ENCODE peak calls at places on chromosomes 4 and X, in seven cellular contexts. One of them, this sample, is unnamed.

GRCh38 chr4:39855909-39856512 is 121.7 kb downstream of the PDS5A start:
- DNase-seq in neural crest cell: no peak
- DNase-seq in astrocyte of the cerebellum: no peak
- DNase-seq in WTC11: no peak
- DNase-seq in hepatocyte: no peak
- DNase-seq in foreskin fibroblast: peak; percentile 37
- DNase-seq in endothelial cell: no peak
- DNase-seq in this sample: no peak

GRCh38 chr4:183182873-183183725 is 84.0 kb downstream of the WWC2 start:
- DNase-seq in neural crest cell: no peak
- DNase-seq in hepatocyte: peak; percentile 73
- DNase-seq in foreskin fibroblast: peak; percentile 87
- DNase-seq in astrocyte of the cerebellum: peak; percentile 72
- DNase-seq in WTC11: peak; percentile 76
- DNase-seq in endothelial cell: peak; percentile 50
- DNase-seq in this sample: peak; percentile 22

GRCh38 chr4:131427000-131427399 is 1722.1 kb upstream of the PCDH10 start:
- DNase-seq in astrocyte of the cerebellum: no peak
- DNase-seq in foreskin fibroblast: no peak
- DNase-seq in hepatocyte: no peak
- DNase-seq in neural crest cell: no peak
- DNase-seq in endothelial cell: no peak
- DNase-seq in WTC11: no peak
- DNase-seq in this sample: no peak

GRCh38 chr4:176778063-176778462 is 14.7 kb downstream of the VEGFC start:
- DNase-seq in neural crest cell: no peak
- DNase-seq in astrocyte of the cerebellum: no peak
- DNase-seq in endothelial cell: no peak
- DNase-seq in hepatocyte: no peak
- DNase-seq in foreskin fibroblast: peak; percentile 87
- DNase-seq in WTC11: no peak
- DNase-seq in this sample: no peak

GRCh38 chrX:13398073-13398823 is 78.4 kb upstream of the ATXN3L start:
- DNase-seq in endothelial cell: no peak
- DNase-seq in WTC11: no peak
- DNase-seq in astrocyte of the cerebellum: peak; percentile 94
- DNase-seq in foreskin fibroblast: peak; percentile 96
- DNase-seq in neural crest cell: no peak
- DNase-seq in hepatocyte: peak; percentile 90
- DNase-seq in this sample: peak; percentile 98

GRCh38 chr4:156685308-156685707 is 286.3 kb downstream of the PDGFC start:
- DNase-seq in hepatocyte: no peak
- DNase-seq in WTC11: no peak
- DNase-seq in endothelial cell: no peak
- DNase-seq in astrocyte of the cerebellum: no peak
- DNase-seq in foreskin fibroblast: peak; percentile 37
- DNase-seq in neural crest cell: no peak
- DNase-seq in this sample: no peak

GRCh38 chr4:73676136-73676535 is 55.9 kb upstream of the RASSF6 start:
- DNase-seq in endothelial cell: no peak
- DNase-seq in astrocyte of the cerebellum: no peak
- DNase-seq in hepatocyte: no peak
- DNase-seq in WTC11: no peak
- DNase-seq in foreskin fibroblast: no peak
- DNase-seq in neural crest cell: no peak
- DNase-seq in this sample: no peak

GRCh38 chrX:39821011-39821708 is 276.6 kb downstream of the BCOR start:
- DNase-seq in WTC11: peak; percentile 48
- DNase-seq in astrocyte of the cerebellum: no peak
- DNase-seq in foreskin fibroblast: peak; percentile 60
- DNase-seq in hepatocyte: peak; percentile 73
- DNase-seq in neural crest cell: peak; percentile 16
- DNase-seq in endothelial cell: peak; percentile 19
- DNase-seq in this sample: no peak

GRCh38 chr4:25862411-25863346 is at the start of gene SEL1L3:
- DNase-seq in WTC11: peak; percentile 70
- DNase-seq in endothelial cell: peak; percentile 44
- DNase-seq in astrocyte of the cerebellum: no peak
- DNase-seq in hepatocyte: peak; percentile 82
- DNase-seq in foreskin fibroblast: no peak
- DNase-seq in neural crest cell: no peak
- DNase-seq in this sample: no peak

GRCh38 chr4:122890142-122890769 is 32.1 kb downstream of the NUDT6 start:
- DNase-seq in WTC11: no peak
- DNase-seq in foreskin fibroblast: no peak
- DNase-seq in neural crest cell: no peak
- DNase-seq in hepatocyte: no peak
- DNase-seq in endothelial cell: no peak
- DNase-seq in astrocyte of the cerebellum: no peak
- DNase-seq in this sample: no peak

GRCh38 chr4:40209401-40209800 is 12.6 kb downstream of the RHOH start:
- DNase-seq in WTC11: no peak
- DNase-seq in endothelial cell: no peak
- DNase-seq in neural crest cell: no peak
- DNase-seq in foreskin fibroblast: no peak
- DNase-seq in hepatocyte: no peak
- DNase-seq in astrocyte of the cerebellum: no peak
- DNase-seq in this sample: no peak

GRCh38 chr4:136203199-136203598 is 1329.1 kb downstream of the PCDH18 start:
- DNase-seq in astrocyte of the cerebellum: no peak
- DNase-seq in endothelial cell: no peak
- DNase-seq in WTC11: peak; percentile 26
- DNase-seq in hepatocyte: no peak
- DNase-seq in foreskin fibroblast: no peak
- DNase-seq in neural crest cell: no peak
- DNase-seq in this sample: no peak

GRCh38 chr4:147498031-147498700 is 17.3 kb downstream of the EDNRA start:
- DNase-seq in endothelial cell: no peak
- DNase-seq in astrocyte of the cerebellum: peak; percentile 83
- DNase-seq in WTC11: no peak
- DNase-seq in hepatocyte: no peak
- DNase-seq in foreskin fibroblast: peak; percentile 79
- DNase-seq in neural crest cell: no peak
- DNase-seq in this sample: no peak

GRCh38 chrX:19019996-19020395 is 36.1 kb upstream of the PHKA2 start:
- DNase-seq in endothelial cell: no peak
- DNase-seq in WTC11: no peak
- DNase-seq in neural crest cell: no peak
- DNase-seq in astrocyte of the cerebellum: peak; percentile 19
- DNase-seq in foreskin fibroblast: no peak
- DNase-seq in hepatocyte: no peak
- DNase-seq in this sample: no peak

GRCh38 chrX:155645180-155645579 is 32.4 kb upstream of the TMLHE start:
- DNase-seq in astrocyte of the cerebellum: no peak
- DNase-seq in hepatocyte: no peak
- DNase-seq in foreskin fibroblast: no peak
- DNase-seq in neural crest cell: no peak
- DNase-seq in endothelial cell: no peak
- DNase-seq in WTC11: no peak
- DNase-seq in this sample: no peak

GRCh38 chrX:33725556-33726232 is 406.4 kb downstream of the FAM47A start:
- DNase-seq in neural crest cell: peak; percentile 11
- DNase-seq in foreskin fibroblast: no peak
- DNase-seq in endothelial cell: peak; percentile 19
- DNase-seq in astrocyte of the cerebellum: no peak
- DNase-seq in WTC11: peak; percentile 17
- DNase-seq in hepatocyte: peak; percentile 74
- DNase-seq in this sample: no peak

GRCh38 chrX:77893713-77894112 is 1.5 kb downstream of the MAGT1 start:
- DNase-seq in hepatocyte: no peak
- DNase-seq in foreskin fibroblast: no peak
- DNase-seq in neural crest cell: no peak
- DNase-seq in astrocyte of the cerebellum: no peak
- DNase-seq in WTC11: no peak
- DNase-seq in endothelial cell: no peak
- DNase-seq in this sample: no peak

GRCh38 chr4:83219344-83219990 is 65.1 kb downstream of the COQ2 start:
- DNase-seq in WTC11: no peak
- DNase-seq in endothelial cell: no peak
- DNase-seq in foreskin fibroblast: peak; percentile 71
- DNase-seq in astrocyte of the cerebellum: no peak
- DNase-seq in hepatocyte: no peak
- DNase-seq in neural crest cell: no peak
- DNase-seq in this sample: no peak

GRCh38 chr4:94758141-94758699 is 465 bp downstream of the BMPR1B start:
- DNase-seq in neural crest cell: no peak
- DNase-seq in endothelial cell: peak; percentile 61
- DNase-seq in foreskin fibroblast: peak; percentile 58
- DNase-seq in hepatocyte: peak; percentile 54
- DNase-seq in astrocyte of the cerebellum: no peak
- DNase-seq in WTC11: peak; percentile 74
- DNase-seq in this sample: no peak

GRCh38 chrX:4277122-4277521 is 563.7 kb upstream of the PRKX start:
- DNase-seq in WTC11: no peak
- DNase-seq in astrocyte of the cerebellum: no peak
- DNase-seq in endothelial cell: no peak
- DNase-seq in foreskin fibroblast: no peak
- DNase-seq in hepatocyte: no peak
- DNase-seq in neural crest cell: no peak
- DNase-seq in this sample: no peak
- TF ChIP-seq CTCF in WTC11: no peak
- TF ChIP-seq CTCF in astrocyte of the cerebellum: no peak
- TF ChIP-seq CTCF in endothelial cell: no peak
- TF ChIP-seq CTCF in foreskin fibroblast: no peak
- TF ChIP-seq CTCF in hepatocyte: peak; percentile 12
- TF ChIP-seq CTCF in neural crest cell: peak; percentile 43
- TF ChIP-seq CTCF in this sample: no peak

GRCh38 chrX:131812847-131813825 is 210.0 kb upstream of the STK26 start:
- DNase-seq in hepatocyte: no peak
- DNase-seq in foreskin fibroblast: peak; percentile 51
- DNase-seq in neural crest cell: no peak
- DNase-seq in endothelial cell: no peak
- DNase-seq in astrocyte of the cerebellum: peak; percentile 57
- DNase-seq in WTC11: no peak
- DNase-seq in this sample: peak; percentile 80
- TF ChIP-seq CTCF in hepatocyte: no peak
- TF ChIP-seq CTCF in foreskin fibroblast: peak; percentile 19
- TF ChIP-seq CTCF in neural crest cell: no peak
- TF ChIP-seq CTCF in endothelial cell: no peak
- TF ChIP-seq CTCF in astrocyte of the cerebellum: peak; percentile 35
- TF ChIP-seq CTCF in WTC11: no peak
- TF ChIP-seq CTCF in this sample: peak; percentile 42

GRCh38 chr4:84677093-84677492 is 94.2 kb downstream of the CDS1 start:
- DNase-seq in WTC11: no peak
- DNase-seq in neural crest cell: no peak
- DNase-seq in astrocyte of the cerebellum: no peak
- DNase-seq in hepatocyte: no peak
- DNase-seq in foreskin fibroblast: no peak
- DNase-seq in endothelial cell: no peak
- DNase-seq in this sample: no peak

GRCh38 chr4:84669201-84669600 is 86.3 kb downstream of the CDS1 start:
- DNase-seq in WTC11: no peak
- DNase-seq in neural crest cell: no peak
- DNase-seq in astrocyte of the cerebellum: no peak
- DNase-seq in endothelial cell: no peak
- DNase-seq in foreskin fibroblast: no peak
- DNase-seq in hepatocyte: no peak
- DNase-seq in this sample: no peak

GRCh38 chr4:84672177-84672576 is 89.2 kb downstream of the CDS1 start:
- DNase-seq in hepatocyte: no peak
- DNase-seq in astrocyte of the cerebellum: no peak
- DNase-seq in endothelial cell: no peak
- DNase-seq in foreskin fibroblast: no peak
- DNase-seq in WTC11: no peak
- DNase-seq in neural crest cell: no peak
- DNase-seq in this sample: no peak

GRCh38 chr4:84677995-84678394 is 95.1 kb downstream of the CDS1 start:
- DNase-seq in foreskin fibroblast: no peak
- DNase-seq in astrocyte of the cerebellum: no peak
- DNase-seq in hepatocyte: no peak
- DNase-seq in neural crest cell: no peak
- DNase-seq in WTC11: no peak
- DNase-seq in endothelial cell: no peak
- DNase-seq in this sample: no peak

DNA sequence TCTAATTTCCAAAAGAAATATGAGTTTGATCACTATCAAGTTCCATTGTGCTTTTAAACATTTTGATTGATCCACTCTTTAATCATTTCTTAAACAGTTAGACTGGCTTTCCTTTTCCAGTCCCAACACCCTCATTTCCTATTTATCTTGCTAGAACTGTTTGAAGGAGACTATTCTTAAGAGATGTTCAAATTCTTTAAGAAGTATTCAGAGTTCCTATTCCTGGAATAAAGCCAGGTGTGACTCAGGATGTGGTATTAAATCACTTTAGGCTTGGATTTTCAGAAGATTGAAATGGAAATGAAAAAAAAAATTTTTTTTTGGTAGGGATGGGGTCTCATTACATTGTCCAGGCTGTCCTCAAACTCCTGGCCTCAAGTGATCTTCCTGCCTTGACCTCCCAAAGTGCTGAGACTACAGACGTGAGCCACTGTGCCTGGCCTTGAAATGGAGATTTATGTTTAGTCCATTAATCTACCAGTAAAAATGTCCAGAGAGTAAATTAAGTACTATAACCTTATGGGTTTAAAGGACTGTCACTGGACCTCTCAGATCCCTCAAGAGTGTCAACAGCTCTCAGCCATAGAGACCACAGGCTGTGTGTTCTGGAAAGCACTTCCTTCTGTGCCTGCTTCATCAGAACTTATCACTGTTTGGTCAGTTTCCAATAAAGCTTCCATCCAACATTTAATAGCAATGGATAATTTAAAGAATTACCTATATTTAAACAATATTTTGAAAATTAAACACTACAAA is 90.7 kb downstream of the CDS1 start:
- DNase-seq in WTC11: no peak
- DNase-seq in neural crest cell: no peak
- DNase-seq in hepatocyte: no peak
- DNase-seq in astrocyte of the cerebellum: peak; percentile 89
- DNase-seq in endothelial cell: no peak
- DNase-seq in foreskin fibroblast: peak; percentile 91
- DNase-seq in this sample: peak; percentile 39
- TF ChIP-seq CTCF in WTC11: no peak
- TF ChIP-seq CTCF in neural crest cell: no peak
- TF ChIP-seq CTCF in hepatocyte: no peak
- TF ChIP-seq CTCF in astrocyte of the cerebellum: no peak
- TF ChIP-seq CTCF in endothelial cell: no peak
- TF ChIP-seq CTCF in foreskin fibroblast: no peak
- TF ChIP-seq CTCF in this sample: no peak

GRCh38 chr4:81685105-81685504 is 213.4 kb upstream of the RASGEF1B start:
- DNase-seq in hepatocyte: no peak
- DNase-seq in WTC11: no peak
- DNase-seq in endothelial cell: no peak
- DNase-seq in astrocyte of the cerebellum: no peak
- DNase-seq in neural crest cell: no peak
- DNase-seq in foreskin fibroblast: peak; percentile 1
- DNase-seq in this sample: no peak

GRCh38 chr4:81690871-81691270 is 219.2 kb upstream of the RASGEF1B start:
- DNase-seq in astrocyte of the cerebellum: no peak
- DNase-seq in endothelial cell: no peak
- DNase-seq in neural crest cell: no peak
- DNase-seq in hepatocyte: no peak
- DNase-seq in foreskin fibroblast: no peak
- DNase-seq in WTC11: no peak
- DNase-seq in this sample: no peak

GRCh38 chr4:81687470-81687869 is 215.8 kb upstream of the RASGEF1B start:
- DNase-seq in foreskin fibroblast: no peak
- DNase-seq in WTC11: no peak
- DNase-seq in astrocyte of the cerebellum: no peak
- DNase-seq in hepatocyte: no peak
- DNase-seq in neural crest cell: no peak
- DNase-seq in endothelial cell: no peak
- DNase-seq in this sample: no peak

GRCh38 chr4:81684357-81684756 is 212.7 kb upstream of the RASGEF1B start:
- DNase-seq in endothelial cell: no peak
- DNase-seq in foreskin fibroblast: no peak
- DNase-seq in WTC11: no peak
- DNase-seq in neural crest cell: no peak
- DNase-seq in astrocyte of the cerebellum: no peak
- DNase-seq in hepatocyte: no peak
- DNase-seq in this sample: no peak

GRCh38 chr4:81688085-81688484 is 216.4 kb upstream of the RASGEF1B start:
- DNase-seq in hepatocyte: no peak
- DNase-seq in WTC11: no peak
- DNase-seq in neural crest cell: no peak
- DNase-seq in astrocyte of the cerebellum: no peak
- DNase-seq in endothelial cell: no peak
- DNase-seq in foreskin fibroblast: peak; percentile 33
- DNase-seq in this sample: peak; percentile 3
- TF ChIP-seq CTCF in hepatocyte: peak; percentile 34
- TF ChIP-seq CTCF in WTC11: no peak
- TF ChIP-seq CTCF in neural crest cell: peak; percentile 24
- TF ChIP-seq CTCF in astrocyte of the cerebellum: no peak
- TF ChIP-seq CTCF in endothelial cell: no peak
- TF ChIP-seq CTCF in foreskin fibroblast: no peak
- TF ChIP-seq CTCF in this sample: peak; percentile 51